ENCODE peak calls at places on chromosomes 16 and 17, in seven cellular contexts. A, Q, J, H, R, M and P are unnamed samples.

GRCh38 chr17:63189930-63190329 is 223.9 kb downstream of the TANC2 start:
- DNase-seq in A (no peak), Q (peak), J (no peak), H (no peak), R (no peak), M (no peak), P (no peak)

GRCh38 chr16:2912330-2913199 is 834 bp downstream of the FLYWCH1 start:
- DNase-seq in A (no peak), Q (peak), J (no peak), H (peak), R (peak), M (no peak), P (peak)

GRCh38 chr16:50593410-50594139 is 45.4 kb downstream of the NKD1 start:
- DNase-seq in A (peak), Q (no peak), J (peak), H (no peak), R (no peak), M (no peak), P (no peak)

GRCh38 chr16:84886536-84887090 is 66.8 kb downstream of the CRISPLD2 start:
- DNase-seq in A (no peak), Q (no peak), J (no peak), H (no peak), R (no peak), M (no peak), P (no peak)

GRCh38 chr16:85682516-85682915 is 6.2 kb downstream of the GINS2 start:
- DNase-seq in A (no peak), Q (no peak), J (no peak), H (no peak), R (no peak), M (no peak), P (no peak)

GRCh38 chr16:74724820-74725549 is 24.3 kb upstream of the MLKL start:
- DNase-seq in A (peak), Q (peak), J (peak), H (no peak), R (no peak), M (no peak), P (no peak)

GRCh38 chr17:63116967-63117366 is 150.9 kb downstream of the TANC2 start:
- DNase-seq in A (no peak), Q (peak), J (no peak), H (no peak), R (no peak), M (no peak), P (no peak)

GRCh38 chr16:35298460-35299243 is 1839.2 kb downstream of the TP53TG3F start:
- DNase-seq in A (no peak), Q (no peak), J (no peak), H (no peak), R (no peak), M (peak), P (no peak)

GRCh38 chr16:9351440-9351839 is 260.0 kb downstream of the HAPSTR1 start:
- DNase-seq in A (no peak), Q (no peak), J (no peak), H (no peak), R (no peak), M (peak), P (no peak)

GRCh38 chr16:54121539-54122295 is 164.9 kb downstream of the IRX3 start:
- DNase-seq in A (no peak), Q (no peak), J (no peak), H (no peak), R (no peak), M (no peak), P (no peak)

GRCh38 chr16:31390504-31391043 is 2.6 kb upstream of the ITGAD start:
- DNase-seq in A (no peak), Q (no peak), J (no peak), H (no peak), R (no peak), M (no peak), P (no peak)

GRCh38 chr16:11297492-11298142 is 16.5 kb upstream of the PRM1 start:
- DNase-seq in A (peak), Q (peak), J (no peak), H (peak), R (peak), M (no peak), P (no peak)

GRCh38 chr17:41212524-41213169 is 13.8 kb upstream of the KRTAP9-2 start:
- DNase-seq in A (no peak), Q (no peak), J (no peak), H (no peak), R (no peak), M (no peak), P (no peak)

GRCh38 chr17:32914181-32914580 is 13.8 kb upstream of the TMEM98 start:
- DNase-seq in A (no peak), Q (no peak), J (no peak), H (no peak), R (no peak), M (no peak), P (no peak)

GRCh38 chr16:85592700-85593502 is 20.2 kb upstream of the GSE1 start:
- DNase-seq in A (no peak), Q (no peak), J (no peak), H (no peak), R (no peak), M (no peak), P (no peak)

GRCh38 chr17:74549343-74549742 is 3.4 kb upstream of the CD300C start:
- DNase-seq in A (no peak), Q (no peak), J (no peak), H (no peak), R (no peak), M (no peak), P (no peak)

GRCh38 chr17:12180644-12181261 is 160.1 kb downstream of the MAP2K4 start:
- DNase-seq in A (no peak), Q (peak), J (peak), H (peak), R (peak), M (no peak), P (peak)

GRCh38 chr16:65788434-65789147 is 577.9 kb upstream of the CDH5 start:
- DNase-seq in A (no peak), Q (no peak), J (no peak), H (no peak), R (no peak), M (peak), P (no peak)

GRCh38 chr16:62038225-62038624 is 2.0 kb upstream of the CDH8 start:
- DNase-seq in A (no peak), Q (no peak), J (no peak), H (no peak), R (no peak), M (no peak), P (no peak)

GRCh38 chr16:386641-387156 is 4.9 kb upstream of the PGAP6 start:
- DNase-seq in A (no peak), Q (no peak), J (peak), H (no peak), R (no peak), M (no peak), P (no peak)

GRCh38 chr16:89924298-89924924 is 1.3 kb downstream of the TUBB3 start:
- DNase-seq in A (peak), Q (peak), J (peak), H (peak), R (no peak), M (no peak), P (no peak)

GRCh38 chr16:52191533-52192134 is 355.3 kb downstream of the TOX3 start:
- DNase-seq in A (peak), Q (peak), J (peak), H (peak), R (peak), M (peak), P (peak)

GRCh38 chr17:43556292-43556691 is 10.2 kb upstream of the ETV4 start:
- DNase-seq in A (no peak), Q (no peak), J (no peak), H (no peak), R (peak), M (no peak), P (no peak)

GRCh38 chr17:9568957-9569588 is 6.5 kb downstream of the STX8 start:
- DNase-seq in A (no peak), Q (no peak), J (no peak), H (no peak), R (no peak), M (no peak), P (no peak)

GRCh38 chr16:70800798-70801480 is at the start of gene VAC14:
- DNase-seq in A (peak), Q (peak), J (peak), H (peak), R (peak), M (peak), P (peak)

GRCh38 chr16:55568151-55568693 is 1.7 kb downstream of the CAPNS2 start:
- DNase-seq in A (no peak), Q (no peak), J (no peak), H (no peak), R (no peak), M (no peak), P (no peak)
- TF ChIP-seq CTCF in A (no peak), Q (no peak), J (no peak), H (no peak), R (no peak), M (no peak), P (no peak)

GRCh38 chr16:76157629-76158028 is 119.6 kb upstream of the CNTNAP4 start:
- DNase-seq in A (peak), Q (no peak), J (no peak), H (no peak), R (no peak), M (no peak), P (no peak)
- TF ChIP-seq CTCF in A (peak), Q (no peak), J (peak), H (no peak), R (no peak), M (no peak), P (no peak)

GRCh38 chr17:28743243-28744103 is at the start of gene TRAF4:
- DNase-seq in A (peak), Q (peak), J (peak), H (peak), R (peak), M (no peak), P (peak)

GRCh38 chr17:28744802-28745051 is 916 bp downstream of the TRAF4 start:
- DNase-seq in A (peak), Q (no peak), J (no peak), H (peak), R (no peak), M (no peak), P (no peak)

GRCh38 chr17:28745777-28746473 is 2.1 kb downstream of the TRAF4 start:
- DNase-seq in A (peak), Q (no peak), J (no peak), H (no peak), R (no peak), M (no peak), P (no peak)

GRCh38 chr17:28745052-28745776 is 1.4 kb downstream of the TRAF4 start:
- DNase-seq in A (peak), Q (peak), J (peak), H (peak), R (peak), M (no peak), P (peak)

GRCh38 chr17:28744104-28744801 is 442 bp downstream of the TRAF4 start:
- DNase-seq in A (peak), Q (peak), J (peak), H (peak), R (peak), M (no peak), P (no peak)
- TF ChIP-seq CTCF in A (no peak), Q (no peak), J (no peak), H (no peak), R (no peak), M (no peak), P (no peak)

GRCh38 chr16:5416013-5416412 is 318.4 kb upstream of the EEF2KMT start:
- DNase-seq in A (no peak), Q (no peak), J (no peak), H (no peak), R (no peak), M (no peak), P (no peak)

GRCh38 chr16:5412721-5413120 is 315.1 kb upstream of the EEF2KMT start:
- DNase-seq in A (peak), Q (no peak), J (no peak), H (no peak), R (no peak), M (no peak), P (no peak)

DNA sequence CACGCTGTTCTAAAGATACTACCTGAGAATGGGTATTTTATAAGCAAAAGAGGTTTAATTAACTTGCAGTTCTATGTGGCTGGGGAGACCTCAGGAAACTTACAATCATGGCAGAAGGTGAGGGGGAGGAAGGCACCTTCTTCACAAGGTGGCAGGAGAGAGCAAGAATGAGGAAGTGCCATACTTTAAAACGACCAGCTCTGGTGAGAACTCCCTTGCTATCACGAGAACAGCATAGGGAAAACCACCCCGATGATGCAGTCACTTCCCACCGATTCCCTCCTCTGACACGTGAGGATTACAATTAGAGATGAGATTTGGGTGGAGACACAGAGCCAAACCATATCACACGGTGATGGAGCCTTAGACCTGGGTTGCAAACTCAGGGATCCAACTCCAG is 317.5 kb upstream of the EEF2KMT start:
- DNase-seq in A (peak), Q (no peak), J (no peak), H (no peak), R (no peak), M (no peak), P (no peak)
- TF ChIP-seq CTCF in A (peak), Q (no peak), J (peak), H (peak), R (no peak), M (no peak), P (no peak)

DNA sequence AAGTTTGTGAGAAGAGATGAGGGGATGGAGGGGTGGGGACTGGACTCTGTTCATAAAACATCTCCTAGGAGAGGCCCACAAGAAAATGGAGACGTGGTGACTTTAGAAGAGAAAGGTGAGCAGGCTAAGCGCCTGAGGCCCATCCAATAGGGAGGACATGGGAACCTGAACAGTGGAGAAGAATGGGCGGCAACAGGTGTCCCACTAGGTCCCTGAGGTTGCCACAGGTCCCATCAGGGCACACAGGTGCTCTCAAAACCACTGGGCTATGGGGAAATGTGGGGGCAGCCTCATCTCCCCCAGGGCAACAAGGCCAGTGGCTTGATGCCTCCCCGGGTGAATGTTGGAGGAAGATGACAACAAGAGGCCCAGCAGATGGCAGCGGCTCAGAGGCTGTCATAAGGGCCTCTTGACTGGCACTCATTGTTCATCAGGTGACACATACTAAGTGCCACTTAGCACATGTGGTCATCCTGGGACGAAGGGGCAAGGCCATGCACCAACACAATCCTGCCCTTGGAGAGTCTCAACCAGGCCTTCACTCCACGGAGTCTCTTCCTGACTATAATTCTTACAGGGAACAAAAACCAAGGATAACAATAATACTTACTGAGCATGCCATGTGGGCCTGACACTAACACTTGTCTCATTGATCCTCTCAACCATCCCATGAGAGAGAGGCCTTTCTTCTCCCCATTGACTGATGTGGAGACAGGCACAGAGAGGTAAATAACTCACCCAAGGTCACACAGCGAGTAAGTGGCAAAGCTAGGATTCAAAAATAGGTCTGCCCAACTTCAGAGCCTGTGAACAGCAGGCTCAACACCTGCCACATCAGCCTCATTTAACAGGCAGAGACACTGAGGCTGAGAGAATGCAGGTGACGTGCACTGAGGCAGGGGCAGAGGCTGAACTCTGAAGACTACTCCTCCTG is 38.0 kb downstream of the CUEDC1 start:
- DNase-seq in A (no peak), Q (no peak), J (no peak), H (no peak), R (no peak), M (no peak), P (no peak)
- TF ChIP-seq CTCF in A (no peak), Q (no peak), J (no peak), H (no peak), R (no peak), M (no peak), P (no peak)

DNA sequence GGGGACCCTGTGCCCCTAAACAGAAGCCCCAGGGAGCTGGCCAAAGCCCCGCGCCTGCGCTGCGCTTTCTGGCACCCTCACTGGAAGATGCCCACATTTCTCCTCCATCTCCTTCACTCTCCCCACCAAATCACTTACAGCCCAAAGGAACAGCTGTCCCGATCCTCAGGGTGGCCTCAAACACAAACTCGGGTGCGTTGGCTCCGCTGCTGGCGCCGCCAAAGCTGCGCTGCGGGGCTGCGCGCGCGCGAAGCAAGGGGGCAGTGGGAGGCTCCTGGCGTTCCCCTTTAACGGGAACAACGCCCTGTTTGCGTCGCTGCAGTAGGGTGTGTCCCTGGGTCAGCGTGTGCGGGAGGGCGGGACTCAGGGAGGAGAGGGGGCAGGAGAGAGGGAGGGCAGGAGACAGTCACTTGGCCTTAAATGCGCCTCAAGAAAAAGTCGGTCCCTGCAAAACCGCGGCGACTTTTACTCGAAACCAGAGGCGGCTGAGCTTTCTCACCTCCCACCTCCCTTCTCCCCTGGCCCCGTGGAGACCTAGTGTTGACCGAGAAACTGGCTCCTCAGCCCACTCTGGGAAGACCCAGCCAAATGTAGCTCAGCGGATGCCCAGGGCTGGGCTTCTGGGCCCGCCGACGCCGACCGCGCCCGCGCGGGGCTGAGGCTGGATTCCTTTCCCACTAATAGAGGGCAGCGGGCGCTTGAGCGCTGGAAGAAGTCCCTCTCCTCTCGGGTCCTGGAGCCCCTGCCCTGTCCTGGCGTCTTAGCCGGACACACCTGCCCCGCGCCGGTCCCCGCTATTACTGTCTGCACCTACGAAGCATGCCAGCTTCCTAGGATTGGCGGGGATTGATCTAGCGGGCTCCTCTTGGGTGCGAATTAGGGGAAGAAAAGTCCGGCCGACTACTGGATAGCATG is 2.6 kb downstream of the PMP22 start:
- DNase-seq in A (peak), Q (peak), J (peak), H (no peak), R (peak), M (peak), P (peak)
- TF ChIP-seq CTCF in A (no peak), Q (peak), J (no peak), H (no peak), R (peak), M (peak), P (no peak)

GRCh38 chr17:77331161-77331864 is 190.5 kb downstream of the SEC14L1 start:
- DNase-seq in A (peak), Q (peak), J (peak), H (peak), R (peak), M (peak), P (peak)
- TF ChIP-seq CTCF in A (peak), Q (peak), J (peak), H (peak), R (peak), M (peak), P (peak)

DNA sequence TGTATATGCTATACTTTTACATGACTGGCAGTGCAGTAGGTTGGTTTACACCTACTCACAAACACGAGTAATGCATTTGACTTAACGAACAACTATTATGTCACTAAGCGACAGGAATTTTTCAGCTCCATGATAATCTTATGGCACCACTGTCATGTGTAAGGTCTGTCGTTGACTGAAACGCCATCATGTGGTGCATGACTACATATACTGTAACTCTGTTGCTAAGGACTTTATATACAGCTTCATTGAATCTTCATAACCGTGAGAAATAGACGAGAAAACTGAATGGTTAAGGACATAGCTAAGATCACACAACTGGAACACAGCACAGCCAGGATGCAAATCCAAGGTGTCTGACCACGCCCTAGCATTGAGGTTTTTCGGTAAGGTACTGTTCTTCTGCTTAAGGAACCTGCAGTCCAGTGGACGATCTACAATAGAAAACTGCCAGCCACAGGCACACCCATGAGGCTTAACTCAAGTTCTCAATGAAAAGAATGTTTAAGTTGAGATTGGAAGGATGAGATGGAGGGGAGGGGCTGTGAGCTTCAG is 3.3 kb downstream of the CFAP20 start:
- DNase-seq in A (no peak), Q (no peak), J (no peak), H (peak), R (no peak), M (no peak), P (no peak)
- TF ChIP-seq CTCF in A (no peak), Q (no peak), J (no peak), H (peak), R (no peak), M (no peak), P (no peak)

DNA sequence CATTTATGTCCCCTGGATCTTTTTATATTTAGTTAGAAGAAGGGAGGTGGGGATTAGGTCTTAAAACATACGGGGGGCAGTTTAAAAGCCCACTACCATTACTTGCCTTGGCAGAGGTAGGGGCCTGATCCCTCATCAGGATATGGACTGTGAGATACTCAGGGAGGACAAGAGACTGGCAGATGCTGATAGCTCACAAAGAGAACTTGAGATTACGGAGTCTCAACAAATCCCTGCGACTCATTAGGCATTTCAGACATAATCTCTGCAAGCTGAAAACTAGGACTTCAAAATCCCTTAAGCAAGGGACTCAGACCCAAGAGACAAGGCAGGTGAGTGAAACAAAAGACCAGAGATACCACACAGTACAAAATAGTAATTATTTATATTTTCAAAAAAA is 23.2 kb downstream of the NXPH3 start:
- DNase-seq in A (no peak), Q (no peak), J (no peak), H (no peak), R (no peak), M (no peak), P (no peak)
- TF ChIP-seq CTCF in A (no peak), Q (no peak), J (no peak), H (no peak), R (no peak), M (no peak), P (no peak)